ENCODE peak calls at places on chromosomes 16 and 17, in nine cellular contexts. One of them, this sample, is unnamed.

GRCh38 chr16:10741844-10742243 is 1.8 kb upstream of the NUBP1 start:
- DNase-seq in Karpas-422: peak; percentile 51
- DNase-seq in upper lobe of right lung: no peak
- DNase-seq in CD8-positive, alpha-beta memory T cell: no peak
- DNase-seq in prostate gland: no peak
- DNase-seq in tibial nerve: no peak
- DNase-seq in endothelial cell of umbilical vein: no peak
- DNase-seq in CD8-positive, alpha-beta T cell: no peak
- DNase-seq in bronchial epithelial cell: no peak
- DNase-seq in this sample: no peak

GRCh38 chr16:85061566-85061965 is 34.0 kb downstream of the KIAA0513 start:
- DNase-seq in Karpas-422: no peak
- DNase-seq in upper lobe of right lung: peak; percentile 83
- DNase-seq in CD8-positive, alpha-beta memory T cell: no peak
- DNase-seq in prostate gland: no peak
- DNase-seq in tibial nerve: no peak
- DNase-seq in endothelial cell of umbilical vein: no peak
- DNase-seq in CD8-positive, alpha-beta T cell: no peak
- DNase-seq in bronchial epithelial cell: no peak
- DNase-seq in this sample: no peak

GRCh38 chr16:65773319-65773874 is 593.1 kb upstream of the CDH5 start:
- DNase-seq in Karpas-422: no peak
- DNase-seq in upper lobe of right lung: no peak
- DNase-seq in CD8-positive, alpha-beta memory T cell: no peak
- DNase-seq in prostate gland: no peak
- DNase-seq in tibial nerve: no peak
- DNase-seq in endothelial cell of umbilical vein: no peak
- DNase-seq in CD8-positive, alpha-beta T cell: no peak
- DNase-seq in bronchial epithelial cell: no peak
- DNase-seq in this sample: no peak

GRCh38 chr16:12323007-12323699 is 346.6 kb downstream of the SNX29 start:
- DNase-seq in Karpas-422: no peak
- DNase-seq in upper lobe of right lung: no peak
- DNase-seq in CD8-positive, alpha-beta memory T cell: peak; percentile 79
- DNase-seq in prostate gland: no peak
- DNase-seq in tibial nerve: no peak
- DNase-seq in endothelial cell of umbilical vein: no peak
- DNase-seq in CD8-positive, alpha-beta T cell: peak; percentile 18
- DNase-seq in bronchial epithelial cell: no peak
- DNase-seq in this sample: no peak

GRCh38 chr17:14310101-14310500 is 9.2 kb downstream of the HS3ST3B1 start:
- DNase-seq in Karpas-422: no peak
- DNase-seq in upper lobe of right lung: no peak
- DNase-seq in CD8-positive, alpha-beta memory T cell: no peak
- DNase-seq in prostate gland: no peak
- DNase-seq in tibial nerve: no peak
- DNase-seq in endothelial cell of umbilical vein: no peak
- DNase-seq in CD8-positive, alpha-beta T cell: no peak
- DNase-seq in bronchial epithelial cell: no peak
- DNase-seq in this sample: no peak

GRCh38 chr17:49887086-49887743 is 39.3 kb upstream of the TAC4 start:
- DNase-seq in Karpas-422: no peak
- DNase-seq in upper lobe of right lung: peak; percentile 87
- DNase-seq in CD8-positive, alpha-beta memory T cell: no peak
- DNase-seq in prostate gland: peak; percentile 78
- DNase-seq in tibial nerve: no peak
- DNase-seq in endothelial cell of umbilical vein: no peak
- DNase-seq in CD8-positive, alpha-beta T cell: no peak
- DNase-seq in bronchial epithelial cell: peak; percentile 84
- DNase-seq in this sample: no peak

GRCh38 chr16:81004646-81005353 is 1.9 kb downstream of the CMC2 start:
- DNase-seq in Karpas-422: peak; percentile 89
- DNase-seq in upper lobe of right lung: no peak
- DNase-seq in CD8-positive, alpha-beta memory T cell: no peak
- DNase-seq in prostate gland: peak; percentile 56
- DNase-seq in tibial nerve: no peak
- DNase-seq in endothelial cell of umbilical vein: peak; percentile 72
- DNase-seq in CD8-positive, alpha-beta T cell: no peak
- DNase-seq in bronchial epithelial cell: peak; percentile 62
- DNase-seq in this sample: peak; percentile 50

GRCh38 chr16:87854053-87854906 is 15.0 kb downstream of the SLC7A5 start:
- DNase-seq in Karpas-422: no peak
- DNase-seq in upper lobe of right lung: no peak
- DNase-seq in CD8-positive, alpha-beta memory T cell: peak; percentile 55
- DNase-seq in prostate gland: no peak
- DNase-seq in tibial nerve: no peak
- DNase-seq in endothelial cell of umbilical vein: no peak
- DNase-seq in CD8-positive, alpha-beta T cell: no peak
- DNase-seq in bronchial epithelial cell: peak; percentile 20
- DNase-seq in this sample: no peak

GRCh38 chr17:57499648-57500049 is 243.3 kb downstream of the MSI2 start:
- DNase-seq in Karpas-422: no peak
- DNase-seq in upper lobe of right lung: no peak
- DNase-seq in CD8-positive, alpha-beta memory T cell: no peak
- DNase-seq in prostate gland: no peak
- DNase-seq in tibial nerve: no peak
- DNase-seq in endothelial cell of umbilical vein: no peak
- DNase-seq in CD8-positive, alpha-beta T cell: no peak
- DNase-seq in bronchial epithelial cell: no peak
- DNase-seq in this sample: peak; percentile 47

GRCh38 chr17:41048441-41048840 is 1.3 kb upstream of the KRTAP2-1 start:
- DNase-seq in Karpas-422: peak; percentile 1
- DNase-seq in upper lobe of right lung: no peak
- DNase-seq in CD8-positive, alpha-beta memory T cell: no peak
- DNase-seq in prostate gland: no peak
- DNase-seq in tibial nerve: no peak
- DNase-seq in endothelial cell of umbilical vein: no peak
- DNase-seq in CD8-positive, alpha-beta T cell: no peak
- DNase-seq in bronchial epithelial cell: peak; percentile 31
- DNase-seq in this sample: no peak

GRCh38 chr17:8826808-8827435 is 27.8 kb upstream of the MFSD6L start:
- DNase-seq in Karpas-422: no peak
- DNase-seq in upper lobe of right lung: no peak
- DNase-seq in CD8-positive, alpha-beta memory T cell: no peak
- DNase-seq in prostate gland: no peak
- DNase-seq in tibial nerve: no peak
- DNase-seq in endothelial cell of umbilical vein: no peak
- DNase-seq in CD8-positive, alpha-beta T cell: no peak
- DNase-seq in bronchial epithelial cell: no peak
- DNase-seq in this sample: no peak

GRCh38 chr17:49197346-49197998 is 12.9 kb downstream of the GNGT2 start:
- DNase-seq in Karpas-422: no peak
- DNase-seq in upper lobe of right lung: no peak
- DNase-seq in CD8-positive, alpha-beta memory T cell: no peak
- DNase-seq in prostate gland: no peak
- DNase-seq in tibial nerve: no peak
- DNase-seq in endothelial cell of umbilical vein: no peak
- DNase-seq in CD8-positive, alpha-beta T cell: no peak
- DNase-seq in bronchial epithelial cell: peak; percentile 18
- DNase-seq in this sample: no peak

DNA sequence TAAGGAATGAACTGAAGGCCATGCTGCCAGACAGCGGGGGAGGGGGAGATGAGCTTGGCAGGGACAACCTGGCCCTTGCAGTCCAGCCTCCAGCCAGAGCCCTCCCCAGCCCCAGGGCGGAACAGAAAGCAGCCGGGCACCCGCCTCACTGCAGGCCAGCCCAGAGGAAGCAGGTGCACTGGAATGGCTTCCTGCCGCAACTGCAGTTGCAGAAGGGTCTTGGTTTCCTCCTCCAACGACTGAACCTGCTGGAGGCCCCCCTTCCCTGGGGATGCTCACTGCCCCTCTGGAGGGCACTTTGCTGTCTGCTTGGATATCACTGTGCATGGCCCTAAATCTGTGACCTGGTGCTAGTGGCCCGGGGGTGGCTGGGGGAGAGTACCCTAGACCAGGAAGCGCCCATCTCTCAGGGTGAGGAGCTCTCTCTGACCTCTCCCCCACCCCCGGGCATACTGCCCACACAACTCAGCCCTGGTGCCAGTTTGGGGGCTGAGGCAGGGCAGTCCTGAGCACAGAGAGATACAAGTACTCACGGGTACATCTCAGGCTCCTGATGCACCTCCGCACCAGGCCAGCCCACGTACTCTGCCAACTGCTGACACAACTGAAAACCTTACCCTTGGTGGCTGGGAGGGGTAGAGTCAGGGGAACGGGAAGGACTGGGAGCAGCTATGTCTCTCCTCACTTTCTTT is 41.1 kb downstream of the MYO18A start:
- DNase-seq in Karpas-422: peak; percentile 57
- DNase-seq in upper lobe of right lung: no peak
- DNase-seq in CD8-positive, alpha-beta memory T cell: no peak
- DNase-seq in prostate gland: no peak
- DNase-seq in tibial nerve: no peak
- DNase-seq in endothelial cell of umbilical vein: no peak
- DNase-seq in CD8-positive, alpha-beta T cell: peak; percentile 46
- DNase-seq in bronchial epithelial cell: no peak
- DNase-seq in this sample: no peak
- H3K4me3 ChIP-seq in Karpas-422: peak overlapping the region; percentile 67
- H3K4me3 ChIP-seq in upper lobe of right lung: peak overlapping the region; percentile 47
- H3K4me3 ChIP-seq in CD8-positive, alpha-beta memory T cell: peak overlapping the region; percentile 62
- H3K4me3 ChIP-seq in prostate gland: no peak overlapping the region
- H3K4me3 ChIP-seq in tibial nerve: peak overlapping the region; percentile 46
- H3K4me3 ChIP-seq in endothelial cell of umbilical vein: no peak overlapping the region
- H3K4me3 ChIP-seq in CD8-positive, alpha-beta T cell: peak overlapping the region; percentile 73
- H3K4me3 ChIP-seq in bronchial epithelial cell: no peak overlapping the region
- H3K4me3 ChIP-seq in this sample: no peak overlapping the region

DNA sequence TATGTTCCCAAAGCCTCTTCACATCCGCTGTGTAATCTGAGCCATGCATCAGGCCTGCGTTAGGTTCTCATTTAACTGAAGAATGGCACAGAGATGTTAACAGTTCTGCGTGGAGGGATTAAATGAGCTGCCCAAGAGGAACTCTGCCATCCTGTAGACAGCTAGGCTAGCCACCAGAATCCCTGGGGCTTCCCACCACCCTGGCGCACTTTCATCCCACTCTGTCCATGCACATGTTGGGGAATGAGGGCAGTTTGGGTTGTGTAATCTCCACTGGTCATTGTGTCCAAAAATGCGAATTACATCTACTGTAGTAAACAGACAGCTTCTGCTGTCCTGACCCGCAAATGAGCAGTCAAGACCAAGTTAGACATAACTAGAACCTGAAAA is 1.0 kb upstream of the GLG1 start:
- DNase-seq in Karpas-422: peak; percentile 66
- DNase-seq in upper lobe of right lung: peak; percentile 12
- DNase-seq in CD8-positive, alpha-beta memory T cell: no peak
- DNase-seq in prostate gland: no peak
- DNase-seq in tibial nerve: no peak
- DNase-seq in endothelial cell of umbilical vein: no peak
- DNase-seq in CD8-positive, alpha-beta T cell: no peak
- DNase-seq in bronchial epithelial cell: no peak
- DNase-seq in this sample: no peak
- H3K4me3 ChIP-seq in Karpas-422: peak overlapping the region; percentile 94
- H3K4me3 ChIP-seq in upper lobe of right lung: no peak overlapping the region
- H3K4me3 ChIP-seq in CD8-positive, alpha-beta memory T cell: peak overlapping the region; percentile 75
- H3K4me3 ChIP-seq in prostate gland: no peak overlapping the region
- H3K4me3 ChIP-seq in tibial nerve: no peak overlapping the region
- H3K4me3 ChIP-seq in endothelial cell of umbilical vein: no peak overlapping the region
- H3K4me3 ChIP-seq in CD8-positive, alpha-beta T cell: no peak overlapping the region
- H3K4me3 ChIP-seq in bronchial epithelial cell: no peak overlapping the region
- H3K4me3 ChIP-seq in this sample: no peak overlapping the region

GRCh38 chr17:43791589-43791988 is 11.4 kb downstream of the CFAP97D1 start:
- DNase-seq in Karpas-422: peak; percentile 66
- DNase-seq in upper lobe of right lung: no peak
- DNase-seq in CD8-positive, alpha-beta memory T cell: no peak
- DNase-seq in prostate gland: no peak
- DNase-seq in tibial nerve: no peak
- DNase-seq in endothelial cell of umbilical vein: peak; percentile 40
- DNase-seq in CD8-positive, alpha-beta T cell: no peak
- DNase-seq in bronchial epithelial cell: peak; percentile 82
- DNase-seq in this sample: no peak
- H3K4me3 ChIP-seq in Karpas-422: no peak overlapping the region
- H3K4me3 ChIP-seq in upper lobe of right lung: no peak overlapping the region
- H3K4me3 ChIP-seq in CD8-positive, alpha-beta memory T cell: no peak overlapping the region
- H3K4me3 ChIP-seq in prostate gland: no peak overlapping the region
- H3K4me3 ChIP-seq in tibial nerve: no peak overlapping the region
- H3K4me3 ChIP-seq in endothelial cell of umbilical vein: no peak overlapping the region
- H3K4me3 ChIP-seq in CD8-positive, alpha-beta T cell: no peak overlapping the region
- H3K4me3 ChIP-seq in bronchial epithelial cell: no peak overlapping the region
- H3K4me3 ChIP-seq in this sample: no peak overlapping the region

DNA sequence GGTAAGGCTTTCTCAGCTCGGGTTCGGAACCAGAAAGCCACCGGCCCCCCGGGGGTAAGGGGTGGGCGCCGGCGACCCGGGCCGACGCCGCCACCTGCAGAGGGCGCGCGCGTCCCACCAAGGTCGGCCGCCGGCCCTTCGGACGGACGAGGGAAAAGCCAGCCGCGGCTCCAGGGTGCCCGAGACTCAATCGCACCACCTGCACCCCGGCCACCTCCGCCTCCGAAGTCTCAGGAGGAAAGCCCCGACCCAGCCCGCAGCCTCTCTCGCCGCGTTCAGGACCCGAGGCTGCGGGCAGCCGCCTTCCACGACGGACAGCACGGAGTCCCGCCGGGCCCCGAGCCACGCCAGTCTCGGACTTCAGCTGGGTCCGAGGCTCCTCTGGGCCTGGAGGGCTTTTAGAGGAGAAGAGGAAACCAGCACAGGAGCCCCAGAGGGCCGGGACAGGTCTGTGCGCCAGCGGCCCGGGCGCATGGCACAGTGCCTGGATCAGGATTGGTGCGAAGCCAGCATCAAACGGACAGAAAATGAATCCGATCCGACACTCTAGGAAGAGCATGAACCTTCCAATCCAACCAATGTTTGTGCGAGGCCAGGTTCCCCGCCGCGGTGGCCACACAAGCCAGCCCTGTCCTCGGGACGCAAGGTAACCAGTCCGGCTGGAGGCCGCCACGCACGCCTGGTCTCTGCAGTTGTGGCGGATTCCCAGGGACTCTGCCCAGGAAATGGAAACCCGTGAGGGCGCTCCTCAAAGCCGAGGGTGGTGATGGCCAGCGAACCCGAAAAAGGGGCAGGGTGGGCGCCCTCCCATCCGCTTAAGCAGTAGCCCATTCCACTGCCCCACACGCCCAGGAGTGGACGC is 6.7 kb downstream of the CBX8 start:
- DNase-seq in Karpas-422: peak; percentile 79
- DNase-seq in upper lobe of right lung: peak; percentile 79
- DNase-seq in CD8-positive, alpha-beta memory T cell: peak; percentile 44
- DNase-seq in prostate gland: no peak
- DNase-seq in tibial nerve: no peak
- DNase-seq in endothelial cell of umbilical vein: no peak
- DNase-seq in CD8-positive, alpha-beta T cell: no peak
- DNase-seq in bronchial epithelial cell: no peak
- DNase-seq in this sample: no peak
- H3K4me3 ChIP-seq in Karpas-422: no peak overlapping the region
- H3K4me3 ChIP-seq in upper lobe of right lung: no peak overlapping the region
- H3K4me3 ChIP-seq in CD8-positive, alpha-beta memory T cell: no peak overlapping the region
- H3K4me3 ChIP-seq in prostate gland: no peak overlapping the region
- H3K4me3 ChIP-seq in tibial nerve: no peak overlapping the region
- H3K4me3 ChIP-seq in endothelial cell of umbilical vein: no peak overlapping the region
- H3K4me3 ChIP-seq in CD8-positive, alpha-beta T cell: no peak overlapping the region
- H3K4me3 ChIP-seq in bronchial epithelial cell: no peak overlapping the region
- H3K4me3 ChIP-seq in this sample: no peak overlapping the region